ENCODE peak calls at places on chromosomes 5 and 9, in eight cellular contexts. I, D, M, K, Q, J, L and U are unnamed samples.

GRCh38 chr9:129101279-129101678 is 9.3 kb downstream of the CRAT start:
- DNase-seq in I (no peak), D (no peak), M (no peak), K (no peak), Q (no peak), J (no peak), L (no peak), U (no peak)

GRCh38 chr5:10611290-10611689 is 47.4 kb downstream of the ANKRD33B start:
- DNase-seq in I (no peak), D (no peak), M (no peak), K (no peak), Q (no peak), J (no peak), L (no peak), U (no peak)

GRCh38 chr9:26744362-26744965 is 148.1 kb downstream of the CAAP1 start:
- DNase-seq in I (no peak), D (no peak), M (peak; percentile 22), K (peak; percentile 52), Q (peak; percentile 2), J (peak; percentile 71), L (no peak), U (no peak)

GRCh38 chr9:14525840-14526239 is 167.4 kb downstream of the ZDHHC21 start:
- DNase-seq in I (no peak), D (no peak), M (no peak), K (peak; percentile 61), Q (no peak), J (no peak), L (no peak), U (no peak)

GRCh38 chr9:136472640-136473353 is 10.0 kb downstream of the SEC16A start:
- DNase-seq in I (no peak), D (no peak), M (no peak), K (no peak), Q (no peak), J (no peak), L (no peak), U (no peak)

GRCh38 chr5:111774525-111774924 is 17.5 kb upstream of the NREP start:
- DNase-seq in I (no peak), D (no peak), M (peak; percentile 65), K (no peak), Q (no peak), J (peak; percentile 58), L (no peak), U (no peak)

GRCh38 chr5:68176253-68176652 is 39.3 kb upstream of the PIK3R1 start:
- DNase-seq in I (no peak), D (no peak), M (no peak), K (no peak), Q (no peak), J (no peak), L (no peak), U (no peak)

GRCh38 chr9:125932012-125932411 is 184.8 kb downstream of the PBX3 start:
- DNase-seq in I (peak; percentile 61), D (no peak), M (peak; percentile 99), K (no peak), Q (peak; percentile 98), J (peak; percentile 80), L (peak; percentile 40), U (peak; percentile 29)

GRCh38 chr9:9492506-9492905 is 1120.3 kb downstream of the PTPRD start:
- DNase-seq in I (no peak), D (no peak), M (no peak), K (no peak), Q (no peak), J (no peak), L (no peak), U (no peak)

GRCh38 chr9:105431413-105432246 is 16.2 kb upstream of the FSD1L start:
- DNase-seq in I (no peak), D (no peak), M (no peak), K (no peak), Q (no peak), J (no peak), L (no peak), U (no peak)

GRCh38 chr9:99966720-99967119 is 60.3 kb downstream of the STX17 start:
- DNase-seq in I (peak; percentile 10), D (no peak), M (peak; percentile 1), K (no peak), Q (no peak), J (no peak), L (no peak), U (peak; percentile 82)

GRCh38 chr5:120388016-120388781 is 75.9 kb upstream of the PRR16 start:
- DNase-seq in I (peak; percentile 54), D (no peak), M (peak; percentile 99), K (no peak), Q (peak; percentile 86), J (peak; percentile 91), L (no peak), U (peak; percentile 8)

GRCh38 chr5:159660401-159660800 is 255.9 kb upstream of the ADRA1B start:
- DNase-seq in I (no peak), D (no peak), M (peak; percentile 11), K (no peak), Q (no peak), J (no peak), L (no peak), U (peak; percentile 64)

GRCh38 chr5:115389799-115390382 is 93.4 kb upstream of the CCDC112 start:
- DNase-seq in I (no peak), D (no peak), M (no peak), K (peak; percentile 68), Q (no peak), J (no peak), L (no peak), U (peak; percentile 35)

GRCh38 chr5:68313336-68313735 is 97.8 kb downstream of the PIK3R1 start:
- DNase-seq in I (no peak), D (no peak), M (no peak), K (no peak), Q (no peak), J (no peak), L (no peak), U (no peak)

GRCh38 chr5:12245429-12245828 is 341.2 kb upstream of the CTNND2 start:
- DNase-seq in I (peak; percentile 35), D (no peak), M (peak; percentile 54), K (no peak), Q (no peak), J (no peak), L (no peak), U (no peak)

GRCh38 chr9:13351768-13352386 is 72.4 kb upstream of the MPDZ start:
- DNase-seq in I (peak; percentile 21), D (no peak), M (peak; percentile 47), K (peak; percentile 74), Q (peak; percentile 18), J (peak; percentile 87), L (no peak), U (peak; percentile 11)

GRCh38 chr5:58770131-58770530 is 187.3 kb downstream of the RAB3C start:
- DNase-seq in I (no peak), D (no peak), M (no peak), K (no peak), Q (no peak), J (no peak), L (no peak), U (no peak)

GRCh38 chr5:115895821-115896220 is 54.1 kb downstream of the AP3S1 start:
- DNase-seq in I (no peak), D (no peak), M (peak; percentile 66), K (no peak), Q (no peak), J (peak; percentile 55), L (no peak), U (no peak)

GRCh38 chr9:129352157-129352870 is 174.3 kb upstream of the IER5L start:
- DNase-seq in I (no peak), D (peak; percentile 85), M (no peak), K (no peak), Q (no peak), J (no peak), L (no peak), U (no peak)

GRCh38 chr9:17531642-17532254 is 47.1 kb upstream of the SH3GL2 start:
- DNase-seq in I (peak; percentile 7), D (peak; percentile 50), M (peak; percentile 35), K (peak; percentile 78), Q (peak; percentile 7), J (peak; percentile 82), L (peak; percentile 22), U (peak; percentile 9)